ENCODE peak calls at places on chromosome 2, in seven cellular contexts. One of them, this sample, is unnamed. For H3K4me1, the result is how much of the 10 kb centered on the place peaks cover.

GRCh38 chr2:109128466-109129355 is at the start of gene SH3RF3:
- DNase-seq in heart left ventricle: peak
- DNase-seq in uterus: peak
- DNase-seq in mesenchymal stem cell: peak
- DNase-seq in tibial artery: peak
- DNase-seq in transverse colon: peak
- DNase-seq in spleen: peak
- DNase-seq in this sample: no peak

GRCh38 chr2:117691980-117692379 is 122.5 kb upstream of the DDX18 start:
- DNase-seq in heart left ventricle: no peak
- DNase-seq in mesenchymal stem cell: no peak
- DNase-seq in spleen: no peak
- DNase-seq in tibial artery: no peak
- DNase-seq in transverse colon: no peak
- DNase-seq in uterus: no peak
- DNase-seq in this sample: no peak

GRCh38 chr2:132383956-132384355 is 32.6 kb upstream of the GPR39 start:
- DNase-seq in tibial artery: no peak
- DNase-seq in spleen: no peak
- DNase-seq in heart left ventricle: no peak
- DNase-seq in mesenchymal stem cell: no peak
- DNase-seq in uterus: no peak
- DNase-seq in transverse colon: no peak
- DNase-seq in this sample: no peak

GRCh38 chr2:73028841-73029240 is 42.7 kb downstream of the SFXN5 start:
- DNase-seq in uterus: no peak
- DNase-seq in heart left ventricle: no peak
- DNase-seq in mesenchymal stem cell: no peak
- DNase-seq in tibial artery: no peak
- DNase-seq in transverse colon: no peak
- DNase-seq in spleen: no peak
- DNase-seq in this sample: no peak

GRCh38 chr2:204825054-204825453 is 279.8 kb downstream of the PARD3B start:
- DNase-seq in transverse colon: no peak
- DNase-seq in uterus: no peak
- DNase-seq in spleen: no peak
- DNase-seq in mesenchymal stem cell: peak
- DNase-seq in heart left ventricle: no peak
- DNase-seq in tibial artery: no peak
- DNase-seq in this sample: peak

GRCh38 chr2:133266926-133267590 is 301.2 kb downstream of the NCKAP5 start:
- DNase-seq in transverse colon: no peak
- DNase-seq in uterus: no peak
- DNase-seq in mesenchymal stem cell: no peak
- DNase-seq in heart left ventricle: no peak
- DNase-seq in tibial artery: no peak
- DNase-seq in spleen: no peak
- DNase-seq in this sample: no peak

GRCh38 chr2:22485456-22485855 is 899.5 kb upstream of the KLHL29 start:
- DNase-seq in heart left ventricle: no peak
- DNase-seq in transverse colon: no peak
- DNase-seq in tibial artery: no peak
- DNase-seq in mesenchymal stem cell: no peak
- DNase-seq in uterus: no peak
- DNase-seq in spleen: no peak
- DNase-seq in this sample: no peak

GRCh38 chr2:111923271-111923670 is 24.9 kb downstream of the MERTK start:
- DNase-seq in mesenchymal stem cell: no peak
- DNase-seq in uterus: no peak
- DNase-seq in transverse colon: no peak
- DNase-seq in spleen: no peak
- DNase-seq in heart left ventricle: no peak
- DNase-seq in tibial artery: no peak
- DNase-seq in this sample: no peak

GRCh38 chr2:27171351-27171848 is 22.6 kb downstream of the TCF23 start:
- DNase-seq in uterus: no peak
- DNase-seq in transverse colon: no peak
- DNase-seq in spleen: no peak
- DNase-seq in tibial artery: no peak
- DNase-seq in mesenchymal stem cell: no peak
- DNase-seq in heart left ventricle: no peak
- DNase-seq in this sample: no peak

GRCh38 chr2:96647681-96648080 is 5.1 kb downstream of the FER1L5 start:
- DNase-seq in heart left ventricle: no peak
- DNase-seq in spleen: no peak
- DNase-seq in uterus: no peak
- DNase-seq in tibial artery: no peak
- DNase-seq in transverse colon: no peak
- DNase-seq in mesenchymal stem cell: no peak
- DNase-seq in this sample: no peak

GRCh38 chr2:208064220-208064951 is 39.1 kb upstream of the PLEKHM3 start:
- DNase-seq in heart left ventricle: no peak
- DNase-seq in spleen: no peak
- DNase-seq in tibial artery: no peak
- DNase-seq in mesenchymal stem cell: peak
- DNase-seq in uterus: no peak
- DNase-seq in transverse colon: no peak
- DNase-seq in this sample: no peak

GRCh38 chr2:215410932-215411285 is 25.0 kb downstream of the FN1 start:
- DNase-seq in transverse colon: no peak
- DNase-seq in uterus: no peak
- DNase-seq in spleen: no peak
- DNase-seq in mesenchymal stem cell: peak
- DNase-seq in heart left ventricle: no peak
- DNase-seq in tibial artery: no peak
- DNase-seq in this sample: no peak

GRCh38 chr2:17816396-17817245 is at the start of gene MSGN1:
- DNase-seq in transverse colon: no peak
- DNase-seq in spleen: no peak
- DNase-seq in heart left ventricle: no peak
- DNase-seq in mesenchymal stem cell: no peak
- DNase-seq in tibial artery: no peak
- DNase-seq in uterus: no peak
- DNase-seq in this sample: no peak

GRCh38 chr2:55056024-55056521 is 5.8 kb upstream of the RTN4 start:
- DNase-seq in transverse colon: no peak
- DNase-seq in spleen: no peak
- DNase-seq in uterus: no peak
- DNase-seq in heart left ventricle: no peak
- DNase-seq in tibial artery: peak
- DNase-seq in mesenchymal stem cell: peak
- DNase-seq in this sample: no peak

GRCh38 chr2:105502625-105503334 is 103.9 kb upstream of the FHL2 start:
- DNase-seq in transverse colon: no peak
- DNase-seq in uterus: no peak
- DNase-seq in tibial artery: no peak
- DNase-seq in mesenchymal stem cell: no peak
- DNase-seq in heart left ventricle: no peak
- DNase-seq in spleen: no peak
- DNase-seq in this sample: no peak

GRCh38 chr2:189127756-189128155 is 51.8 kb downstream of the COL5A2 start:
- DNase-seq in tibial artery: no peak
- DNase-seq in heart left ventricle: no peak
- DNase-seq in mesenchymal stem cell: no peak
- DNase-seq in transverse colon: no peak
- DNase-seq in spleen: no peak
- DNase-seq in uterus: no peak
- DNase-seq in this sample: no peak

GRCh38 chr2:101149241-101150192 is 1.7 kb downstream of the TBC1D8 start:
- DNase-seq in transverse colon: no peak
- DNase-seq in heart left ventricle: peak
- DNase-seq in uterus: peak
- DNase-seq in mesenchymal stem cell: peak
- DNase-seq in tibial artery: no peak
- DNase-seq in spleen: no peak
- DNase-seq in this sample: peak

GRCh38 chr2:216888907-216889622 is 29.2 kb upstream of the TNP1 start:
- DNase-seq in spleen: no peak
- DNase-seq in heart left ventricle: peak
- DNase-seq in uterus: no peak
- DNase-seq in transverse colon: peak
- DNase-seq in tibial artery: no peak
- DNase-seq in mesenchymal stem cell: no peak
- DNase-seq in this sample: no peak

GRCh38 chr2:159185401-159186130 is 100.9 kb downstream of the WDSUB1 start:
- DNase-seq in tibial artery: no peak
- DNase-seq in mesenchymal stem cell: peak
- DNase-seq in spleen: no peak
- DNase-seq in heart left ventricle: no peak
- DNase-seq in uterus: no peak
- DNase-seq in transverse colon: no peak
- DNase-seq in this sample: peak

GRCh38 chr2:205471776-205472175 is 210.5 kb upstream of the NRP2 start:
- DNase-seq in spleen: no peak
- DNase-seq in transverse colon: no peak
- DNase-seq in uterus: no peak
- DNase-seq in heart left ventricle: no peak
- DNase-seq in tibial artery: no peak
- DNase-seq in mesenchymal stem cell: no peak
- DNase-seq in this sample: no peak

GRCh38 chr2:179429060-179429471 is 164.4 kb upstream of the SESTD1 start:
- DNase-seq in heart left ventricle: no peak
- DNase-seq in transverse colon: no peak
- DNase-seq in spleen: no peak
- DNase-seq in tibial artery: no peak
- DNase-seq in mesenchymal stem cell: no peak
- DNase-seq in uterus: no peak
- DNase-seq in this sample: no peak

GRCh38 chr2:212914392-212914791 is 237.0 kb downstream of the IKZF2 start:
- DNase-seq in heart left ventricle: no peak
- DNase-seq in tibial artery: no peak
- DNase-seq in uterus: no peak
- DNase-seq in mesenchymal stem cell: no peak
- DNase-seq in transverse colon: no peak
- DNase-seq in spleen: no peak
- DNase-seq in this sample: no peak

GRCh38 chr2:88874063-88874657 is 182.7 kb downstream of the RPIA start:
- DNase-seq in transverse colon: no peak
- DNase-seq in spleen: no peak
- DNase-seq in heart left ventricle: no peak
- DNase-seq in tibial artery: no peak
- DNase-seq in uterus: no peak
- DNase-seq in mesenchymal stem cell: peak
- DNase-seq in this sample: peak

DNA sequence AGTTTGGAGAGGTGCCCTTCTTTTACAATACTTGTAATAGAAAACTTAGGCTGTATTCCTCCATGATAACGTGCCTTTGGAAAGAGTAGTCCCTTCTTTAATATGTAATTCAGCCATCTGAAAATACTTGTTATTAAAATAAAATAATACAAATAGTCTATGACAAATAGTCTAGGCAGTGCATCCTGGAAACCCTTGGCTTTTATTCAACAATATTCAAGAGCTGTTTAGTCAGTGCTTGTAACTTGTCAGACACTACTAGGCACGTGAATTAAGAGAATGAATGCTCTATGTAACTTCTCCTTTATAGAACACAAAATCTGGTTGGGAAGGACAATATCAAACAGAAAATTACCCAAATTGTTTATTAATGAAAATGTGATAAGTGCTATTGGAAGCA is 388.1 kb downstream of the MTX2 start:
- DNase-seq in heart left ventricle: no peak
- DNase-seq in transverse colon: no peak
- DNase-seq in tibial artery: no peak
- DNase-seq in mesenchymal stem cell: no peak
- DNase-seq in uterus: no peak
- DNase-seq in spleen: no peak
- DNase-seq in this sample: no peak
- H3K4me3 ChIP-seq in heart left ventricle: no peak
- H3K4me3 ChIP-seq in transverse colon: no peak
- H3K4me3 ChIP-seq in tibial artery: no peak
- H3K4me3 ChIP-seq in mesenchymal stem cell: no peak
- H3K4me3 ChIP-seq in uterus: no peak
- H3K4me3 ChIP-seq in spleen: no peak
- H3K4me3 ChIP-seq in this sample: no peak

GRCh38 chr2:47004905-47005495 is 89.4 kb upstream of the MCFD2 start:
- DNase-seq in uterus: no peak
- DNase-seq in spleen: no peak
- DNase-seq in tibial artery: no peak
- DNase-seq in transverse colon: no peak
- DNase-seq in heart left ventricle: no peak
- DNase-seq in mesenchymal stem cell: no peak
- DNase-seq in this sample: no peak
- H3K4me1 ChIP-seq in uterus: under half
- H3K4me1 ChIP-seq in spleen: under half
- H3K4me1 ChIP-seq in tibial artery: half or more
- H3K4me1 ChIP-seq in transverse colon: half or more
- H3K4me1 ChIP-seq in heart left ventricle: under half
- H3K4me1 ChIP-seq in mesenchymal stem cell: under half
- H3K4me1 ChIP-seq in this sample: under half

GRCh38 chr2:237732790-237733349 is 65.7 kb upstream of the RBM44 start:
- DNase-seq in transverse colon: no peak
- DNase-seq in tibial artery: peak
- DNase-seq in spleen: no peak
- DNase-seq in uterus: no peak
- DNase-seq in heart left ventricle: peak
- DNase-seq in mesenchymal stem cell: peak
- DNase-seq in this sample: peak
- H3K27ac ChIP-seq in transverse colon: peak
- H3K27ac ChIP-seq in tibial artery: peak
- H3K27ac ChIP-seq in spleen: peak
- H3K27ac ChIP-seq in uterus: peak
- H3K27ac ChIP-seq in heart left ventricle: peak
- H3K27ac ChIP-seq in mesenchymal stem cell: no peak
- H3K27ac ChIP-seq in this sample: peak

GRCh38 chr2:172087191-172087779 is 2.0 kb downstream of the DLX1 start:
- DNase-seq in mesenchymal stem cell: no peak
- DNase-seq in tibial artery: no peak
- DNase-seq in transverse colon: no peak
- DNase-seq in uterus: no peak
- DNase-seq in spleen: no peak
- DNase-seq in heart left ventricle: no peak
- DNase-seq in this sample: no peak

GRCh38 chr2:172086349-172087190 is 1.3 kb downstream of the DLX1 start:
- DNase-seq in heart left ventricle: no peak
- DNase-seq in tibial artery: no peak
- DNase-seq in uterus: no peak
- DNase-seq in transverse colon: peak
- DNase-seq in mesenchymal stem cell: no peak
- DNase-seq in spleen: peak
- DNase-seq in this sample: peak

GRCh38 chr2:172089005-172089504 is 3.7 kb downstream of the DLX1 start:
- DNase-seq in transverse colon: no peak
- DNase-seq in tibial artery: no peak
- DNase-seq in uterus: no peak
- DNase-seq in mesenchymal stem cell: no peak
- DNase-seq in heart left ventricle: no peak
- DNase-seq in spleen: no peak
- DNase-seq in this sample: no peak

GRCh38 chr2:172088245-172089004 is 3.1 kb downstream of the DLX1 start:
- DNase-seq in heart left ventricle: no peak
- DNase-seq in mesenchymal stem cell: no peak
- DNase-seq in uterus: no peak
- DNase-seq in tibial artery: no peak
- DNase-seq in transverse colon: no peak
- DNase-seq in spleen: no peak
- DNase-seq in this sample: no peak

GRCh38 chr2:172087780-172088244 is 2.5 kb downstream of the DLX1 start:
- DNase-seq in spleen: no peak
- DNase-seq in mesenchymal stem cell: no peak
- DNase-seq in tibial artery: no peak
- DNase-seq in transverse colon: no peak
- DNase-seq in heart left ventricle: no peak
- DNase-seq in uterus: no peak
- DNase-seq in this sample: no peak
- H3K4me3 ChIP-seq in spleen: peak
- H3K4me3 ChIP-seq in mesenchymal stem cell: no peak
- H3K4me3 ChIP-seq in tibial artery: no peak
- H3K4me3 ChIP-seq in transverse colon: no peak
- H3K4me3 ChIP-seq in heart left ventricle: no peak
- H3K4me3 ChIP-seq in uterus: no peak
- H3K4me3 ChIP-seq in this sample: no peak

This sample was measured in small intestine.